ENCODE peak calls at places on chromosome 21, in six cellular contexts. E, G, M, H, B and F are unnamed samples.

GRCh38 chr21:35051287-35051818 is 2.3 kb upstream of the RUNX1 start:
- DNase-seq in H (peak), G (peak), M (peak), B (peak), E (peak), F (peak)

GRCh38 chr21:35996217-35996616 is 64.1 kb downstream of the SETD4 start:
- DNase-seq in B (no peak), G (no peak), H (no peak), E (no peak), M (no peak), F (no peak)

GRCh38 chr21:41953831-41954653 is at the start of gene C2CD2:
- DNase-seq in E (no peak), B (peak), G (peak), M (peak), H (peak), F (peak)

GRCh38 chr21:43190544-43191340 is 21.9 kb downstream of the CRYAA start:
- DNase-seq in G (no peak), H (no peak), M (no peak), E (no peak), B (no peak), F (no peak)

GRCh38 chr21:25199944-25200343 is 407.3 kb downstream of the MRPL39 start:
- DNase-seq in H (no peak), E (no peak), B (no peak), M (no peak), G (no peak), F (no peak)

GRCh38 chr21:33976082-33976979 is 60.7 kb upstream of the ATP5PO start:
- DNase-seq in G (no peak), E (peak), M (peak), B (peak), H (no peak), F (peak)

GRCh38 chr21:41736423-41736822 is 30.4 kb downstream of the RIPK4 start:
- DNase-seq in H (peak), M (no peak), B (no peak), E (no peak), G (no peak), F (no peak)

GRCh38 chr21:44947111-44947929 is 7.5 kb downstream of the SLX9 start:
- DNase-seq in H (peak), B (no peak), E (no peak), G (no peak), M (no peak), F (no peak)

GRCh38 chr21:33399821-33400220 is 3.4 kb upstream of the IFNGR2 start:
- DNase-seq in M (no peak), G (no peak), E (no peak), H (no peak), B (peak), F (no peak)

GRCh38 chr21:45421071-45421845 is 16.3 kb downstream of the COL18A1 start:
- DNase-seq in H (peak), G (no peak), M (no peak), B (no peak), E (no peak), F (no peak)

GRCh38 chr21:31888936-31889371 is 16.1 kb downstream of the HUNK start:
- DNase-seq in M (no peak), G (no peak), H (no peak), E (no peak), B (peak), F (peak)

GRCh38 chr21:31140025-31140424 is 101.7 kb upstream of the KRTAP19-8 start:
- DNase-seq in B (no peak), G (no peak), M (no peak), E (no peak), H (no peak), F (no peak)

GRCh38 chr21:42315296-42315891 is at the start of gene TFF3:
- DNase-seq in M (peak), E (no peak), G (no peak), H (peak), B (no peak), F (no peak)

GRCh38 chr21:43766734-43767497 is 9.2 kb downstream of the CSTB start:
- DNase-seq in M (peak), E (no peak), G (no peak), H (peak), B (no peak), F (no peak)

GRCh38 chr21:18151046-18151445 is 93.6 kb upstream of the CHODL start:
- DNase-seq in M (no peak), H (no peak), E (no peak), B (no peak), G (no peak), F (no peak)

GRCh38 chr21:39004776-39005605 is 178.3 kb downstream of the PSMG1 start:
- DNase-seq in E (no peak), H (no peak), M (peak), G (peak), B (peak), F (no peak)

GRCh38 chr21:46077674-46078101 is 20.2 kb upstream of the COL6A2 start:
- DNase-seq in G (no peak), H (no peak), B (no peak), M (no peak), E (no peak), F (no peak)

GRCh38 chr21:26717146-26717739 is 128.0 kb downstream of the ADAMTS1 start:
- DNase-seq in E (no peak), G (no peak), B (peak), H (no peak), M (peak), F (peak)

GRCh38 chr21:46190491-46191131 is 6.4 kb upstream of the SPATC1L start:
- DNase-seq in M (no peak), H (no peak), G (no peak), B (no peak), E (no peak), F (no peak)

GRCh38 chr21:44748621-44749020 is 37.2 kb upstream of the TSPEAR start:
- DNase-seq in E (no peak), H (no peak), B (no peak), G (no peak), M (no peak), F (peak)

GRCh38 chr21:37458669-37459276 is 92.2 kb downstream of the DYRK1A start:
- DNase-seq in H (no peak), G (no peak), B (no peak), E (no peak), M (no peak), F (no peak)

GRCh38 chr21:44298301-44298700 is 1.6 kb upstream of the PFKL start:
- DNase-seq in E (no peak), G (no peak), H (no peak), B (no peak), M (peak), F (no peak)

GRCh38 chr21:33036430-33037162 is 10.9 kb downstream of the OLIG2 start:
- DNase-seq in E (no peak), H (no peak), G (no peak), B (peak), M (peak), F (no peak)

GRCh38 chr21:46083271-46084040 is 14.5 kb upstream of the COL6A2 start:
- DNase-seq in M (no peak), B (no peak), G (no peak), E (no peak), H (no peak), F (no peak)

GRCh38 chr21:27213328-27213727 is 246.4 kb upstream of the ADAMTS5 start:
- DNase-seq in B (no peak), G (no peak), H (no peak), M (peak), E (no peak), F (no peak)

GRCh38 chr21:19950347-19950746 is 1047.9 kb upstream of the NCAM2 start:
- DNase-seq in H (no peak), M (no peak), B (no peak), E (no peak), G (no peak), F (no peak)

GRCh38 chr21:38863291-38863690 is 57.6 kb downstream of the ETS2 start:
- DNase-seq in G (no peak), E (no peak), H (no peak), M (no peak), B (no peak), F (no peak)

GRCh38 chr21:34335316-34335715 is 28.5 kb upstream of the KCNE2 start:
- DNase-seq in H (no peak), B (no peak), E (no peak), M (no peak), G (no peak), F (no peak)

GRCh38 chr21:36164427-36164784 is 7.8 kb downstream of the DOP1B start:
- DNase-seq in M (peak), H (no peak), G (no peak), E (no peak), B (no peak), F (no peak)